ENCODE peak calls at places on chromosomes 1 and 21, in nine cellular contexts. M, J, N, E, L, I, A, P and B are unnamed samples.

GRCh38 chr1:239389703-239390102 is 3.3 kb downstream of the CHRM3 start:
- DNase-seq in J (no peak), I (no peak), A (peak), P (no peak), M (no peak), E (no peak), N (no peak), L (no peak), B (no peak)

GRCh38 chr1:113226118-113226517 is 153.1 kb downstream of the LRIG2 start:
- DNase-seq in A (no peak), I (no peak), P (no peak), L (no peak), J (peak), M (no peak), N (no peak), E (no peak), B (peak)

GRCh38 chr1:199551967-199552565 is 475.4 kb upstream of the NR5A2 start:
- DNase-seq in J (peak), I (peak), N (peak), A (peak), P (peak), M (peak), E (peak), L (peak), B (no peak)

GRCh38 chr1:155463865-155464264 is 98.7 kb downstream of the ASH1L start:
- DNase-seq in N (peak), A (no peak), L (no peak), J (no peak), P (peak), M (no peak), E (no peak), I (no peak), B (no peak)

GRCh38 chr1:245156736-245157505 is 2.1 kb downstream of the KIF26B start:
- DNase-seq in E (peak), P (peak), L (no peak), I (peak), M (no peak), N (peak), J (peak), A (peak), B (no peak)

GRCh38 chr21:34185051-34185750 is 111.8 kb downstream of the MRPS6 start:
- DNase-seq in I (no peak), A (no peak), E (no peak), L (peak), J (no peak), M (no peak), N (no peak), P (no peak), B (no peak)

GRCh38 chr1:36006941-36007500 is 76.1 kb downstream of the AGO3 start:
- DNase-seq in J (no peak), E (no peak), L (no peak), P (no peak), A (no peak), I (no peak), N (no peak), M (no peak), B (no peak)

GRCh38 chr1:183444243-183444642 is 26.1 kb upstream of the NMNAT2 start:
- DNase-seq in I (no peak), E (no peak), P (peak), N (peak), M (peak), J (peak), A (peak), L (no peak), B (no peak)

GRCh38 chr1:162406811-162407210 is 5.1 kb downstream of the SH2D1B start:
- DNase-seq in E (no peak), P (no peak), N (no peak), L (no peak), A (no peak), J (no peak), I (no peak), M (no peak), B (no peak)

GRCh38 chr1:41664861-41665640 is 180.6 kb upstream of the EDN2 start:
- DNase-seq in L (peak), N (peak), P (peak), J (peak), E (no peak), A (peak), M (peak), I (no peak), B (no peak)

GRCh38 chr1:205396972-205397616 is 24.8 kb downstream of the LEMD1 start:
- DNase-seq in E (peak), I (peak), M (peak), L (peak), J (peak), N (peak), A (peak), P (peak), B (no peak)

GRCh38 chr1:167135281-167135840 is 41.5 kb downstream of the STYXL2 start:
- DNase-seq in N (no peak), M (no peak), L (peak), E (no peak), J (peak), A (no peak), I (no peak), P (no peak), B (no peak)

GRCh38 chr1:175208773-175209492 is 16.4 kb upstream of the KIAA0040 start:
- DNase-seq in J (no peak), N (no peak), P (no peak), L (no peak), E (no peak), A (no peak), M (no peak), I (no peak), B (no peak)

GRCh38 chr1:93056214-93056613 is 22.9 kb upstream of the MTF2 start:
- DNase-seq in L (no peak), E (no peak), P (peak), I (no peak), J (no peak), A (peak), N (peak), M (no peak), B (no peak)

GRCh38 chr1:47227370-47228232 is 4.4 kb downstream of the TAL1 start:
- DNase-seq in A (no peak), I (no peak), P (no peak), L (no peak), J (no peak), E (no peak), N (no peak), M (no peak), B (no peak)

GRCh38 chr1:155174334-155175280 is 958 bp downstream of the TRIM46 start:
- DNase-seq in M (no peak), A (peak), I (no peak), N (no peak), L (no peak), E (peak), P (peak), J (peak), B (no peak)

GRCh38 chr1:73671530-73671929 is 526.4 kb downstream of the LRRIQ3 start:
- DNase-seq in J (no peak), A (no peak), P (no peak), E (no peak), M (no peak), L (no peak), N (no peak), I (no peak), B (no peak)

GRCh38 chr1:164609084-164609483 is 50.1 kb downstream of the PBX1 start:
- DNase-seq in J (no peak), A (no peak), N (no peak), L (no peak), P (no peak), I (no peak), E (no peak), M (no peak), B (peak)

GRCh38 chr1:36224537-36225297 is 474 bp downstream of the THRAP3 start:
- DNase-seq in L (peak), M (peak), A (peak), E (peak), J (peak), N (peak), P (peak), I (peak), B (peak)

GRCh38 chr21:41908829-41909228 is 29.7 kb upstream of the PRDM15 start:
- DNase-seq in M (no peak), J (no peak), L (no peak), N (no peak), A (no peak), I (no peak), P (no peak), E (no peak), B (no peak)

GRCh38 chr1:117821782-117822447 is 107.5 kb downstream of the GDAP2 start:
- DNase-seq in M (peak), I (peak), E (no peak), P (peak), A (peak), L (no peak), N (peak), J (no peak), B (no peak)

GRCh38 chr1:211625040-211625439 is 46.1 kb upstream of the SLC30A1 start:
- DNase-seq in A (peak), P (peak), E (no peak), I (no peak), N (no peak), J (peak), L (no peak), M (peak), B (no peak)

GRCh38 chr1:109931189-109931672 is 20.6 kb downstream of the CSF1 start:
- DNase-seq in L (no peak), I (peak), P (peak), M (no peak), E (no peak), N (peak), A (peak), J (peak), B (peak)

GRCh38 chr1:33299461-33300155 is 21.3 kb downstream of the A3GALT2 start:
- DNase-seq in A (no peak), J (no peak), P (no peak), M (no peak), L (no peak), I (no peak), N (no peak), E (no peak), B (no peak)

GRCh38 chr21:10464975-10465374 is 56.4 kb upstream of the TPTE start:
- DNase-seq in A (no peak), J (no peak), L (no peak), N (no peak), P (no peak), M (no peak), E (no peak), I (no peak), B (no peak)

GRCh38 chr1:205963756-205964155 is 20.5 kb upstream of the SLC26A9 start:
- DNase-seq in L (no peak), I (no peak), A (no peak), J (no peak), N (no peak), E (no peak), M (no peak), P (no peak), B (no peak)

GRCh38 chr21:43994646-43995045 is 17.5 kb upstream of the TRAPPC10 start:
- DNase-seq in P (no peak), J (no peak), A (no peak), E (no peak), M (no peak), N (no peak), I (no peak), L (no peak), B (no peak)

GRCh38 chr21:41207401-41208388 is 39.7 kb downstream of the BACE2 start:
- DNase-seq in J (no peak), P (peak), N (peak), M (no peak), A (no peak), I (no peak), L (no peak), E (peak), B (peak)

GRCh38 chr1:36753451-36753850 is 270.7 kb upstream of the CSF3R start:
- DNase-seq in M (no peak), A (no peak), N (no peak), I (no peak), L (no peak), E (no peak), J (no peak), P (no peak), B (no peak)

GRCh38 chr1:118461154-118461553 is 276.1 kb upstream of the SPAG17 start:
- DNase-seq in L (no peak), A (no peak), P (no peak), N (no peak), J (no peak), M (no peak), I (no peak), E (no peak), B (no peak)

GRCh38 chr1:159999204-159999603 is 32.6 kb downstream of the PIGM start:
- DNase-seq in J (no peak), I (no peak), P (peak), N (no peak), E (no peak), L (no peak), M (no peak), A (peak), B (no peak)

GRCh38 chr1:113616201-113616600 is 143.1 kb downstream of the PHTF1 start:
- DNase-seq in P (no peak), E (no peak), M (no peak), J (peak), I (no peak), A (no peak), L (peak), N (no peak), B (no peak)

GRCh38 chr1:232950919-232951579 is 638 bp downstream of the NTPCR start:
- DNase-seq in A (peak), J (peak), M (peak), L (no peak), I (no peak), P (peak), N (peak), E (no peak), B (no peak)

GRCh38 chr21:35988396-35989140 is 71.8 kb downstream of the SETD4 start:
- DNase-seq in N (no peak), A (no peak), I (no peak), M (no peak), J (no peak), P (no peak), E (no peak), L (no peak), B (no peak)

GRCh38 chr1:229379901-229380300 is 37.1 kb upstream of the CCSAP start:
- DNase-seq in N (no peak), P (no peak), A (no peak), J (peak), I (peak), E (no peak), L (no peak), M (no peak), B (no peak)